ENCODE peak calls at places on chromosome 14, in nine cellular contexts. R is upper lobe of right lung; T is fibroblast of the aortic adventitia; H is ACHN; I is activated CD8-positive, alpha-beta memory T cell treated with anti-CD3 and anti-CD28 coated beads, Interleukin-2, amount 50 U/mL, for 4 hours; J is stimulated activated CD4-positive, alpha-beta T cell treated with anti-CD3 and anti-CD28 coated beads, Interleukin-12 subunit alpha, Interleukin-12 subunit beta, amount 100 ng/mL, for 24 hours; S is cardiac muscle cell; Q is GM04503; M is Daoy. P is an unnamed sample.

GRCh38 chr14:100438678-100439592 is 115.8 kb downstream of the SLC25A47 start:
- DNase-seq in I (peak; percentile 61), S (peak; percentile 50), R (no peak), M (peak; percentile 98), J (peak; percentile 30), Q (peak; percentile 37), H (peak; percentile 69), T (peak; percentile 63), P (peak; percentile 26)

GRCh38 chr14:55556929-55557623 is 22.9 kb upstream of the KTN1 start:
- DNase-seq in T (peak; percentile 90), J (no peak), R (peak; percentile 86), I (no peak), Q (peak; percentile 87), S (peak; percentile 92), M (peak; percentile 93), H (peak; percentile 99), P (no peak)

GRCh38 chr14:61965030-61965745 is 203.0 kb downstream of the SNAPC1 start:
- DNase-seq in S (peak; percentile 77), I (no peak), T (peak; percentile 59), H (peak; percentile 3), M (peak; percentile 34), Q (peak; percentile 36), J (no peak), R (no peak), P (no peak)

GRCh38 chr14:55794655-55795583 is 214.9 kb downstream of the KTN1 start:
- DNase-seq in T (peak; percentile 18), R (no peak), H (no peak), Q (no peak), J (no peak), M (peak; percentile 78), I (no peak), S (peak; percentile 54), P (no peak)

GRCh38 chr14:44446965-44447364 is 60.1 kb downstream of the FSCB start:
- DNase-seq in Q (no peak), T (no peak), H (no peak), M (no peak), R (no peak), J (no peak), S (no peak), I (no peak), P (no peak)

GRCh38 chr14:29216316-29216715 is 449.7 kb downstream of the FOXG1 start:
- DNase-seq in T (no peak), H (no peak), I (no peak), Q (no peak), M (no peak), J (no peak), S (no peak), R (no peak), P (no peak)

GRCh38 chr14:64591809-64592208 is 42.0 kb downstream of the PPP1R36 start:
- DNase-seq in R (no peak), I (no peak), J (no peak), S (peak; percentile 10), H (no peak), T (no peak), Q (no peak), M (no peak), P (no peak)

GRCh38 chr14:102085503-102085902 is 1.3 kb downstream of the HSP90AA1 start:
- DNase-seq in Q (no peak), I (no peak), M (no peak), T (no peak), R (peak; percentile 43), J (no peak), H (no peak), S (no peak), P (no peak)

GRCh38 chr14:50038398-50039119 is 77.8 kb downstream of the VCPKMT start:
- DNase-seq in H (peak; percentile 73), J (peak; percentile 65), Q (peak; percentile 100), I (peak; percentile 20), R (no peak), M (peak; percentile 95), T (peak; percentile 90), S (peak; percentile 71), P (no peak)

GRCh38 chr14:68181395-68182326 is 362.1 kb downstream of the RAD51B start:
- DNase-seq in S (peak; percentile 59), Q (no peak), J (no peak), M (peak; percentile 76), T (peak; percentile 50), I (no peak), R (no peak), H (peak; percentile 40), P (no peak)

P was measured in HEK293T.